ENCODE peak calls at places on chromosomes 2 and 18, in five cellular contexts. F, T, V, S and E are unnamed samples. For H3K27me3, the result is how much of the 10 kb centered on the place peaks cover.

GRCh38 chr2:15316370-15316814 is 244.7 kb downstream of the NBAS start:
- DNase-seq in F (peak), T (peak), V (no peak), S (no peak), E (no peak)

GRCh38 chr2:168465594-168465993 is 9.5 kb downstream of the CERS6 start:
- DNase-seq in F (no peak), T (no peak), V (no peak), S (no peak), E (no peak)

GRCh38 chr2:122237506-122237905 is 482.1 kb downstream of the TSN start:
- DNase-seq in F (no peak), T (no peak), V (no peak), S (no peak), E (no peak)

GRCh38 chr2:120441744-120442471 is 96.0 kb downstream of the INHBB start:
- DNase-seq in F (peak), T (no peak), V (peak), S (peak), E (no peak)

GRCh38 chr18:28588884-28589549 is 412.1 kb upstream of the CDH2 start:
- DNase-seq in F (no peak), T (no peak), V (no peak), S (peak), E (no peak)

GRCh38 chr2:202765435-202765834 is 106.1 kb downstream of the ICA1L start:
- DNase-seq in F (no peak), T (no peak), V (no peak), S (peak), E (no peak)

GRCh38 chr18:74507927-74508326 is 11.8 kb downstream of the CNDP2 start:
- DNase-seq in F (peak), T (no peak), V (no peak), S (no peak), E (no peak)

GRCh38 chr2:29920631-29921559 is 491 bp downstream of the ALK start:
- DNase-seq in F (peak), T (no peak), V (no peak), S (peak), E (no peak)

GRCh38 chr2:236715511-236715961 is 145.9 kb downstream of the ACKR3 start:
- DNase-seq in F (peak), T (no peak), V (peak), S (peak), E (no peak)

GRCh38 chr18:75745147-75745546 is 317.6 kb upstream of the SMIM21 start:
- DNase-seq in F (no peak), T (no peak), V (no peak), S (no peak), E (no peak)

GRCh38 chr2:127580167-127581049 is 44.9 kb downstream of the MYO7B start:
- DNase-seq in F (no peak), T (no peak), V (no peak), S (no peak), E (peak)

GRCh38 chr2:41873102-41873501 is 174.7 kb upstream of the PKDCC start:
- DNase-seq in F (no peak), T (no peak), V (no peak), S (no peak), E (no peak)

GRCh38 chr2:54572636-54573531 is 116.8 kb downstream of the SPTBN1 start:
- DNase-seq in F (no peak), T (peak), V (no peak), S (peak), E (no peak)

GRCh38 chr2:170817247-170817998 is 736 bp downstream of the GAD1 start:
- DNase-seq in F (no peak), T (no peak), V (no peak), S (peak), E (no peak)

GRCh38 chr2:63530880-63531279 is 57.4 kb downstream of the WDPCP start:
- DNase-seq in F (no peak), T (no peak), V (no peak), S (no peak), E (no peak)

GRCh38 chr2:30152385-30152784 is 5.6 kb downstream of the YPEL5 start:
- DNase-seq in F (no peak), T (no peak), V (no peak), S (no peak), E (no peak)

GRCh38 chr18:55685638-55686037 is 97.6 kb upstream of the TCF4 start:
- DNase-seq in F (no peak), T (no peak), V (no peak), S (no peak), E (no peak)

GRCh38 chr2:49914281-49914680 is 760.0 kb upstream of the FSHR start:
- DNase-seq in F (no peak), T (no peak), V (no peak), S (peak), E (no peak)

GRCh38 chr2:235621736-235622135 is 127.9 kb downstream of the AGAP1 start:
- DNase-seq in F (no peak), T (no peak), V (no peak), S (peak), E (no peak)

GRCh38 chr2:109318150-109318948 is 189.3 kb downstream of the SH3RF3 start:
- DNase-seq in F (peak), T (no peak), V (peak), S (peak), E (no peak)

GRCh38 chr18:49584431-49584830 is 22.6 kb downstream of the LIPG start:
- DNase-seq in F (no peak), T (no peak), V (no peak), S (peak), E (no peak)

GRCh38 chr2:64400733-64401500 is 53.0 kb upstream of the LGALSL start:
- DNase-seq in F (peak), T (no peak), V (no peak), S (no peak), E (no peak)

GRCh38 chr2:68837164-68837860 is 33.9 kb downstream of the BMP10 start:
- DNase-seq in F (peak), T (peak), V (peak), S (peak), E (peak)

GRCh38 chr2:101307503-101307902 is 998 bp downstream of the RNF149 start:
- DNase-seq in F (no peak), T (no peak), V (no peak), S (no peak), E (no peak)

GRCh38 chr2:78676921-78677696 is 348.4 kb upstream of the REG3G start:
- DNase-seq in F (no peak), T (no peak), V (no peak), S (no peak), E (peak)

GRCh38 chr2:139529045-139529444 is 748.9 kb upstream of the NXPH2 start:
- DNase-seq in F (no peak), T (no peak), V (no peak), S (peak), E (no peak)

GRCh38 chr2:218008060-218009040 is 5.6 kb upstream of the TNS1 start:
- DNase-seq in F (no peak), T (no peak), V (no peak), S (peak), E (no peak)

GRCh38 chr18:22167471-22168151 is 1.8 kb upstream of the GATA6 start:
- DNase-seq in F (peak), T (no peak), V (no peak), S (peak), E (no peak)

GRCh38 chr2:73092146-73092783 is 20.5 kb downstream of the RAB11FIP5 start:
- DNase-seq in F (peak), T (no peak), V (no peak), S (no peak), E (no peak)

GRCh38 chr2:234973008-234973407 is 21.2 kb downstream of the SH3BP4 start:
- DNase-seq in F (no peak), T (no peak), V (no peak), S (peak), E (no peak)

GRCh38 chr2:149901231-149901859 is 313.8 kb upstream of the MMADHC start:
- DNase-seq in F (no peak), T (no peak), V (no peak), S (peak), E (no peak)

GRCh38 chr18:37980556-37980955 is 415.0 kb upstream of the CELF4 start:
- DNase-seq in F (no peak), T (no peak), V (no peak), S (no peak), E (no peak)

GRCh38 chr2:234203135-234203984 is 152.9 kb downstream of the SPP2 start:
- DNase-seq in F (no peak), T (no peak), V (no peak), S (peak), E (no peak)

GRCh38 chr2:20625920-20626697 is 24.8 kb downstream of the HS1BP3 start:
- DNase-seq in F (peak), T (no peak), V (no peak), S (no peak), E (no peak)

GRCh38 chr2:68482296-68482695 is 14.9 kb downstream of the APLF start:
- DNase-seq in F (no peak), T (no peak), V (no peak), S (no peak), E (no peak)

GRCh38 chr2:24489465-24489864 is 1.6 kb upstream of the NCOA1 start:
- DNase-seq in F (no peak), T (no peak), V (no peak), S (no peak), E (no peak)

GRCh38 chr2:181164699-181165098 is 184.3 kb downstream of the UBE2E3 start:
- DNase-seq in F (no peak), T (no peak), V (no peak), S (no peak), E (no peak)

GRCh38 chr2:4763009-4763408 is 929.2 kb upstream of the SOX11 start:
- DNase-seq in F (no peak), T (no peak), V (no peak), S (no peak), E (no peak)

GRCh38 chr2:98936133-98936916 is at the start of gene CRACDL:
- DNase-seq in F (no peak), T (no peak), V (no peak), S (peak), E (peak)

DNA sequence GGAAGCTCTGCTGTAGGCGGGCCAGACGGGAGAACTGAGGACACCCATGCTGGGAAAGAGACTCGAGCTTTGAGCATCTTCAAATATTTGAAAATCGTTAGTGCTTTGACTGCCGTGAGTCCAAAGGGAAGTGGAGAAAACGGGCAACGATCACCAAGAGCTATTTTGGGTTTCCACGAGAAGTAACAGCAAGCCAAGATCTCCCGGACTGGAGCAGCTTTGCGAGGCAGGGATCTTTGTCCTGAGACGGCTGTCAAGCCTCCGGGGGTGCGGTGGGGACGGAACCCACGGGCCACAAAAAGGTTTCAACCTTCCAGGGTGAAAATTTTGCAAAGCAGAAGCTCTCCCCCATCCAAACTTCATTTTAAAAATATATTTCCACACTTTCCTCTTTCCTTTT is 195.8 kb downstream of the NDUFA10 start:
- DNase-seq in F (no peak), T (no peak), V (no peak), S (no peak), E (no peak)
- H3K27me3 ChIP-seq in F (under half), T (under half), V (under half), S (under half), E (under half)

DNA sequence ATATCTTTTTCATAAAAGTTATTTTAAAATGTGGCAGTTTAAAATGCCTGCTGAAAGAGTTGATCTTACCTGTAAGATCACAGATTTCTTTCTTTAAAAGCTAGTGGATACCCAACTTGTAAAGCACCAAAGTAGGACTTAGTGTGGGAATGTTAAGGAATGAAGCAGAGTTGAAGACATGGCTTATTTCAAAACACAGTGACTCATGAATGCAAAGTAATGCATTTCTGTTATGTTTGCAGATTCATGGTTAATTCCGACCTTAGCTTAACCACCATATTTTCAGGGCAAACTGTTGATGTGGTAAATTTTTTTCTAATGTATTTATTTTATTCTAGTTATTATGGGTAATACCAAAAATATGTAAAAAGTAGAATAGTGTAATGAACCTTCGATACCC is 206.8 kb upstream of the FOSL2 start:
- DNase-seq in F (no peak), T (no peak), V (no peak), S (peak), E (no peak)
- H3K27me3 ChIP-seq in F (under half), T (under half), V (under half), S (under half), E (under half)

DNA sequence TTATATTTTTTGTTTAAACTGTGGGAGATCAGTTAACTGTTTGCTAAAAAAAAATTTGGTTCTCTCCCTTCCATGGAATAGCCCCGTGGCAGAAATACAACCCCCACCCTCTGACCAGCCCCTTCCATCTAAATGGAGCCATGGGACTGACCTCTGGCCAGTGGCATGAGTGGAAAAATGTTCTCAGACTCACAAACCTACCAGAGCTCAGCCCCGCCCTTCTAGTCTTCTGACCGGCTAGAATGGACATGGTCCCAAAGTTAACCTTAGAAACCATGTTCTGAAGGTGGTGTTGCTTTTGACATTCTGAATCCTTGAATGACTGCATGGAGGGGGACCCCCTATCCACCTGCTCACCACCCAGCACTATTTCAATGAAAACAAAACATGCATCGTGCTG is 1.3 kb upstream of the CHRNA1 start:
- DNase-seq in F (no peak), T (no peak), V (no peak), S (no peak), E (no peak)
- H3K27me3 ChIP-seq in F (under half), T (under half), V (under half), S (under half), E (under half)

GRCh38 chr2:172429351-172429968 is 2.1 kb downstream of the ITGA6 start:
- DNase-seq in F (no peak), T (no peak), V (no peak), S (peak), E (no peak)
- H3K27me3 ChIP-seq in F (under half), T (under half), V (under half), S (under half), E (under half)

GRCh38 chr2:56177420-56178220 is 6.2 kb upstream of the CCDC85A start:
- DNase-seq in F (no peak), T (no peak), V (no peak), S (no peak), E (no peak)

GRCh38 chr2:56183643-56184499 is at the start of gene CCDC85A:
- DNase-seq in F (peak), T (peak), V (peak), S (peak), E (peak)

GRCh38 chr2:56175779-56176178 is 8.0 kb upstream of the CCDC85A start:
- DNase-seq in F (no peak), T (no peak), V (no peak), S (no peak), E (no peak)

GRCh38 chr2:56182420-56182819 is 1.4 kb upstream of the CCDC85A start:
- DNase-seq in F (no peak), T (no peak), V (no peak), S (no peak), E (no peak)

DNA sequence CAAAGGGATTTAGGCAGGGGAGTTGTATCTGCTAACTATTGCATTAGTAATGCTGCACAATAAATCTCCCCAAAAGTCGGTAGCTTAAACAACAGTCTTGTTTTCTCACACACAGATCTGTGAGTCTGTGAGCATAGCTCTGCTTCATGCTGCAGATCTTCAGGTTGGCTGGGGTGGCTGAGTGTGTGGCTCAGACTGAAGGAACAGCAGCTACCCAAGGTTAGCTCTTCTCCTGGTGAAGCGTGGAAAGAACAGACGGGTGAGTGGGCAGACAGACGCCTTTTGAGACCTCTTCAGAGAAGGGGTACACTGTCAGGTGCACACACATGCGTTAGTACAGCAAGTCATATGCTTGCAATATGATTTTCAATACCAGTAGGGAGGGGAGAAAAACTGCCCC is 3.9 kb upstream of the CCDC85A start:
- DNase-seq in F (no peak), T (no peak), V (no peak), S (no peak), E (no peak)
- H3K27me3 ChIP-seq in F (under half), T (under half), V (under half), S (under half), E (under half)

DNA sequence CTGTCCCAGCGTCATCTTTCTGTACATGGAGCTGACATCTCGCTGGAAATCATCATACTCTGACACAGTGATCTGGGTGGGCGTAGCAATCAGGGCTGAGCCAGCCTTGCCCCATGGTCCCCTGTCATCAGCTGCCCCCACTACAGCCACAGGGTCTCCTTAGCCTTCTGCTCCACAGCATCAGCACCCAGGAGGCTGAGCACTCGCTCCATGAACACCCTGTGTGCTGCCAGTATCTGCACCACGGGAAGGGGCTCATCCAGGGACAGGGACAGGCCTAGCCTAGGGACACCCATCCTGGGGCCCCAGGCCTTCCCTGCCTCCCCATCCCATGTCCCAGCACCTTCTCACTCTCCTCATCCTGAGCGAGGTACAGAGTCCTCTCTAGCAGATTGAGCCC is 11.4 kb downstream of the ALPG start:
- DNase-seq in F (no peak), T (no peak), V (no peak), S (no peak), E (no peak)
- H3K27me3 ChIP-seq in F (under half), T (under half), V (half or more), S (under half), E (under half)